ENCODE peak calls at places on chromosomes 7 and 10, in nine cellular contexts. L is H9, T is pancreas, V is A549, N is mucosa of descending colon, W is ovary, X is heart right ventricle, A is fibroblast of lung, Q is spleen. B is an unnamed sample. For H3K4me1, the result is how much of the 10 kb centered on the place peaks cover.

GRCh38 chr10:69914373-69915268 is 112.9 kb downstream of the COL13A1 start:
- DNase-seq in L (peak), T (peak), V (peak), N (peak), W (peak), X (peak), A (peak), Q (peak), B (peak)

GRCh38 chr7:11404355-11404754 is 427.6 kb downstream of the THSD7A start:
- DNase-seq in L (no peak), T (no peak), V (no peak), N (peak), W (no peak), X (no peak), A (no peak), Q (no peak), B (no peak)

GRCh38 chr10:132907901-132908620 is 34.3 kb downstream of the CFAP46 start:
- DNase-seq in L (no peak), T (peak), V (no peak), N (no peak), W (no peak), X (no peak), A (no peak), Q (peak), B (no peak)

GRCh38 chr10:124061030-124061429 is 32.4 kb downstream of the CHST15 start:
- DNase-seq in L (no peak), T (peak), V (no peak), N (no peak), W (no peak), X (no peak), A (no peak), Q (no peak), B (no peak)

GRCh38 chr7:37107047-37107446 is 341.6 kb downstream of the ELMO1 start:
- DNase-seq in L (no peak), T (no peak), V (no peak), N (no peak), W (no peak), X (no peak), A (no peak), Q (no peak), B (no peak)

GRCh38 chr10:73653701-73654100 is 2.1 kb downstream of the SYNPO2L start:
- DNase-seq in L (no peak), T (no peak), V (peak), N (no peak), W (no peak), X (no peak), A (no peak), Q (no peak), B (no peak)

GRCh38 chr7:151539055-151539714 is 19.5 kb upstream of the RHEB start:
- DNase-seq in L (peak), T (no peak), V (no peak), N (no peak), W (no peak), X (no peak), A (peak), Q (no peak), B (no peak)

GRCh38 chr7:127330070-127330469 is 62.4 kb downstream of the ZNF800 start:
- DNase-seq in L (no peak), T (no peak), V (no peak), N (peak), W (no peak), X (no peak), A (no peak), Q (no peak), B (no peak)

GRCh38 chr7:66771795-66772194 is 31.3 kb downstream of the RABGEF1 start:
- DNase-seq in L (no peak), T (no peak), V (no peak), N (no peak), W (no peak), X (no peak), A (no peak), Q (no peak), B (no peak)

GRCh38 chr7:92695308-92696261 is 105.4 kb upstream of the FAM133B start:
- DNase-seq in L (peak), T (peak), V (peak), N (peak), W (peak), X (peak), A (peak), Q (no peak), B (no peak)

GRCh38 chr10:93319096-93319495 is 163.0 kb downstream of the MYOF start:
- DNase-seq in L (no peak), T (no peak), V (no peak), N (no peak), W (no peak), X (no peak), A (no peak), Q (no peak), B (no peak)

GRCh38 chr10:66209025-66209424 is 716.8 kb upstream of the LRRTM3 start:
- DNase-seq in L (no peak), T (no peak), V (no peak), N (no peak), W (no peak), X (no peak), A (peak), Q (no peak), B (no peak)

GRCh38 chr7:87853237-87853864 is 22.8 kb downstream of the SLC25A40 start:
- DNase-seq in L (no peak), T (no peak), V (no peak), N (no peak), W (no peak), X (no peak), A (no peak), Q (no peak), B (no peak)

GRCh38 chr10:110919971-110920881 is 822 bp downstream of the SHOC2 start:
- DNase-seq in L (peak), T (peak), V (no peak), N (peak), W (peak), X (peak), A (peak), Q (no peak), B (no peak)

GRCh38 chr10:86102031-86102430 is 264.6 kb downstream of the GRID1 start:
- DNase-seq in L (no peak), T (no peak), V (no peak), N (no peak), W (no peak), X (no peak), A (no peak), Q (no peak), B (no peak)

GRCh38 chr7:54546081-54546985 is 4.2 kb downstream of the VSTM2A start:
- DNase-seq in L (peak), T (peak), V (peak), N (peak), W (no peak), X (no peak), A (no peak), Q (peak), B (no peak)

GRCh38 chr10:71001470-71001869 is 113.1 kb upstream of the PCBD1 start:
- DNase-seq in L (no peak), T (no peak), V (peak), N (no peak), W (no peak), X (no peak), A (peak), Q (no peak), B (no peak)

GRCh38 chr10:122227754-122228153 is 43.3 kb upstream of the BTBD16 start:
- DNase-seq in L (no peak), T (no peak), V (no peak), N (no peak), W (no peak), X (no peak), A (no peak), Q (no peak), B (no peak)

GRCh38 chr10:62638062-62638477 is 166.4 kb upstream of the ADO start:
- DNase-seq in L (no peak), T (no peak), V (no peak), N (peak), W (no peak), X (no peak), A (peak), Q (no peak), B (no peak)

GRCh38 chr7:53383131-53383530 is 347.7 kb downstream of the POM121L12 start:
- DNase-seq in L (no peak), T (no peak), V (no peak), N (no peak), W (no peak), X (no peak), A (peak), Q (no peak), B (no peak)

GRCh38 chr10:36003688-36004087 is 361.6 kb upstream of the FZD8 start:
- DNase-seq in L (no peak), T (no peak), V (no peak), N (no peak), W (no peak), X (no peak), A (no peak), Q (no peak), B (no peak)

GRCh38 chr10:132458595-132459251 is 61.7 kb downstream of the PWWP2B start:
- DNase-seq in L (peak), T (peak), V (peak), N (peak), W (peak), X (peak), A (no peak), Q (peak), B (no peak)

GRCh38 chr10:77305650-77306632 is 331.7 kb downstream of the KCNMA1 start:
- DNase-seq in L (no peak), T (no peak), V (no peak), N (no peak), W (no peak), X (no peak), A (peak), Q (no peak), B (no peak)

GRCh38 chr7:116478834-116479233 is 20.7 kb upstream of the CAV2 start:
- DNase-seq in L (no peak), T (no peak), V (no peak), N (no peak), W (no peak), X (no peak), A (no peak), Q (no peak), B (no peak)

GRCh38 chr10:85600026-85600743 is 766.4 kb downstream of the GRID1 start:
- DNase-seq in L (no peak), T (no peak), V (no peak), N (no peak), W (no peak), X (no peak), A (no peak), Q (no peak), B (no peak)

DNA sequence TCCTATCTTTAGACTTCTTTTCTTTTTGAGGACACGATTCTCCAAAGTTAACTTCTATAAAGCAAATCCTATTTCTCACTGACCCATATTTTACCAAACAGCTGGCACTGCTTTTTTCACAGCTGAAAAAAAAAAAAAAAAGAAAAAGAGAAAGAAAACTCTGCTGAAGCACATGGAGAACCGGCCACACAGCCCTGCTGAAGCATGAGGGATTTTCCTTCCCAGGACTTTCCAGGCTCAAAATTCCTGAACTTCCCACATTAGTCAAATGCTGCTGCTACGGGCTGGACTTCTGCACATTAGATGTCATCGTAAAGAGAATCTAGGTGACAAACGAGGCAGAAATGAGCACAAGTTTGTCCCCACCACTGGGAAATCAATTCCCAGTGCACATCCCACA is 25.2 kb downstream of the HIPK2 start:
- DNase-seq in L (no peak), T (no peak), V (no peak), N (no peak), W (no peak), X (no peak), A (no peak), Q (no peak), B (no peak)
- TF ChIP-seq CTCF in L (no peak), T (no peak), V (no peak), N (no peak), W (no peak), X (no peak), A (no peak), Q (no peak), B (no peak)

GRCh38 chr10:12338981-12339380 is 10.4 kb upstream of the CAMK1D start:
- DNase-seq in L (no peak), T (no peak), V (no peak), N (no peak), W (no peak), X (no peak), A (peak), Q (no peak), B (no peak)

GRCh38 chr10:12337973-12338372 is 11.4 kb upstream of the CAMK1D start:
- DNase-seq in L (no peak), T (no peak), V (no peak), N (no peak), W (no peak), X (no peak), A (peak), Q (no peak), B (no peak)

GRCh38 chr10:12334186-12334530 is 15.2 kb upstream of the CAMK1D start:
- DNase-seq in L (no peak), T (no peak), V (no peak), N (no peak), W (no peak), X (no peak), A (no peak), Q (no peak), B (no peak)

GRCh38 chr10:12340371-12340770 is 9.0 kb upstream of the CAMK1D start:
- DNase-seq in L (no peak), T (no peak), V (no peak), N (no peak), W (no peak), X (no peak), A (no peak), Q (no peak), B (no peak)

GRCh38 chr10:12337407-12337806 is 11.9 kb upstream of the CAMK1D start:
- DNase-seq in L (no peak), T (no peak), V (no peak), N (no peak), W (no peak), X (no peak), A (peak), Q (no peak), B (no peak)
- H3K4me1 ChIP-seq in L (under half), T (under half), V (under half), N (under half), W (under half), X (under half), A (under half), Q (under half), B (under half)

DNA sequence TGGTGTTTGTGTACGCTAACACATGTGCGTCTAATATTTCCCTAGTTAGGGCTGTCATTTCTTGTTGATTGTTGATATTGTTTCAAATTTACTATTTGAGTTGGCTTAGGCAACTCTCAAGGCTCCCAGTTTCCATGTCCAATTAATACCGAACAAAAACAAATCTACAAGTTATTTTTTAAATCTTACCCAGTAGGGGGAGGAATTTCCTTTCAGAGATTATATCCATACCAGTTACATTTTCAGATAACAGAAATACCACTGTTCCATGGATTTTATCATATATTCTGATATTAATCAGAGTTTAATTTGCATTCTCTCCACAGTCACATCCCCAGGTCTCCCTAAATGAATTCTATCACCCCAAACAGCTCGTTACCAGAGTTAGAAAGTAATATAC is 7.2 kb upstream of the AKR1B10 start:
- DNase-seq in L (no peak), T (no peak), V (peak), N (no peak), W (no peak), X (no peak), A (no peak), Q (no peak), B (no peak)
- TF ChIP-seq CTCF in L (no peak), T (no peak), V (peak), N (no peak), W (no peak), X (peak), A (peak), Q (no peak), B (no peak)

GRCh38 chr10:75542902-75543301 is 111.5 kb downstream of the LRMDA start:
- DNase-seq in L (peak), T (no peak), V (no peak), N (peak), W (no peak), X (no peak), A (peak), Q (no peak), B (peak)
- H3K4me1 ChIP-seq in L (under half), T (under half), V (under half), N (under half), W (under half), X (under half), A (under half), Q (under half), B (under half)

GRCh38 chr7:822692-823276 is 9.5 kb upstream of the SUN1 start:
- DNase-seq in L (peak), T (no peak), V (no peak), N (no peak), W (no peak), X (no peak), A (no peak), Q (no peak), B (no peak)
- TF ChIP-seq CTCF in L (peak), T (no peak), V (no peak), N (no peak), W (no peak), X (peak), A (no peak), Q (no peak), B (no peak)

DNA sequence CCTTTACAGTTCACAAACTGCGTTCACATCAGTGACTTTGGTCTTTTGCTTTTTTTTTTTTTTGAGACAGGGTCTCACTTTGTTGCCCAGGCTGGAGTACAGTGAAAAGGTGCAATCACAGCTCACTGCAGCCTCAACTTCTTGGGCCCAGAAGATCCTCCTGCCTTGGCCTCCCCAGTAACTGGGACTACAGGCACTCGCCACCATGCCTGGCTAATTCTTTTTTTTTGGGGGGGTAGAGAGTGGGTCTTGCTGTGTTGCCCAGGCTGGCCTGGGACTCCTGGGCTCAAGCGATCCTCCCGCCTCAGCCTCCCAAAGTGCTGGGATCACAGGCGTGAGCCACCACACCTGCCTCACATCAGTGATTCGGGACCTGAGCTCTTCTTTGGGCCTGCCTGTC is 35.7 kb upstream of the UNCX start:
- DNase-seq in L (no peak), T (no peak), V (no peak), N (no peak), W (no peak), X (no peak), A (no peak), Q (no peak), B (no peak)
- H3K4me1 ChIP-seq in L (under half), T (under half), V (under half), N (under half), W (under half), X (under half), A (under half), Q (under half), B (under half)